ENCODE peak calls at places on chromosomes 1 and 21, in six cellular contexts. T is IMR-90, E is foreskin keratinocyte, O is left ventricle myocardium inferior, F is esophagus squamous epithelium, R is neural progenitor cell. K is an unnamed sample.

GRCh38 chr1:41233708-41234107 is 8.4 kb downstream of the SCMH1 start:
- DNase-seq in T (no peak), E (no peak), O (no peak), F (no peak), R (no peak), K (no peak)

GRCh38 chr1:183279835-183280234 is 93.8 kb downstream of the LAMC2 start:
- DNase-seq in T (peak; percentile 88), E (peak; percentile 97), O (peak; percentile 41), F (no peak), R (no peak), K (no peak)

GRCh38 chr1:100557606-100557953 is 19.6 kb downstream of the GPR88 start:
- DNase-seq in T (no peak), E (no peak), O (no peak), F (no peak), R (no peak), K (no peak)

GRCh38 chr21:16587141-16587570 is 857.4 kb downstream of the USP25 start:
- DNase-seq in T (peak; percentile 65), E (peak; percentile 81), O (peak; percentile 53), F (no peak), R (no peak), K (no peak)

GRCh38 chr1:22444856-22445255 is 6.8 kb upstream of the ZBTB40 start:
- DNase-seq in T (no peak), E (no peak), O (no peak), F (no peak), R (no peak), K (no peak)

GRCh38 chr1:86846166-86846647 is 67.7 kb downstream of the SELENOF start:
- DNase-seq in T (peak; percentile 91), E (peak; percentile 80), O (no peak), F (no peak), R (no peak), K (no peak)

GRCh38 chr1:2239384-2239985 is 11.4 kb downstream of the SKI start:
- DNase-seq in T (no peak), E (no peak), O (no peak), F (no peak), R (no peak), K (no peak)

GRCh38 chr1:8219530-8219929 is 98.4 kb upstream of the SLC45A1 start:
- DNase-seq in T (peak; percentile 41), E (no peak), O (no peak), F (no peak), R (no peak), K (no peak)

GRCh38 chr1:53076721-53077598 is 14.9 kb downstream of the PODN start:
- DNase-seq in T (no peak), E (no peak), O (peak; percentile 16), F (no peak), R (peak; percentile 60), K (no peak)

GRCh38 chr21:29371464-29371863 is 72.7 kb downstream of the BACH1 start:
- DNase-seq in T (no peak), E (no peak), O (no peak), F (no peak), R (no peak), K (no peak)

GRCh38 chr1:10958614-10959013 is 53.8 kb upstream of the TARDBP start:
- DNase-seq in T (no peak), E (no peak), O (no peak), F (no peak), R (no peak), K (no peak)
- H3K27ac ChIP-seq in T (no peak overlapping the region), E (no peak overlapping the region), O (no peak overlapping the region), F (no peak overlapping the region), R (no peak overlapping the region), K (no peak overlapping the region)

GRCh38 chr1:43978551-43979260 is at the start of gene B4GALT2:
- DNase-seq in T (no peak), E (no peak), O (peak; percentile 55), F (no peak), R (peak; percentile 69), K (no peak)
- H3K27ac ChIP-seq in T (peak within 1 kb of the TSS; percentile 86), E (peak within 1 kb of the TSS; percentile 78), O (peak within 1 kb of the TSS; percentile 73), F (peak within 1 kb of the TSS; percentile 79), R (no peak within 1 kb of the TSS), K (no peak within 1 kb of the TSS)

GRCh38 chr21:45136927-45137611 is 62.7 kb downstream of the ADARB1 start:
- DNase-seq in T (peak; percentile 90), E (peak; percentile 65), O (peak; percentile 84), F (no peak), R (peak; percentile 92), K (peak; percentile 77)

GRCh38 chr21:45134677-45135076 is 60.3 kb downstream of the ADARB1 start:
- DNase-seq in T (no peak), E (no peak), O (no peak), F (no peak), R (no peak), K (no peak)

GRCh38 chr21:45135868-45136267 is 61.5 kb downstream of the ADARB1 start:
- DNase-seq in T (no peak), E (no peak), O (no peak), F (no peak), R (no peak), K (no peak)

GRCh38 chr21:45136500-45136899 is 62.1 kb downstream of the ADARB1 start:
- DNase-seq in T (no peak), E (no peak), O (no peak), F (no peak), R (no peak), K (no peak)

DNA sequence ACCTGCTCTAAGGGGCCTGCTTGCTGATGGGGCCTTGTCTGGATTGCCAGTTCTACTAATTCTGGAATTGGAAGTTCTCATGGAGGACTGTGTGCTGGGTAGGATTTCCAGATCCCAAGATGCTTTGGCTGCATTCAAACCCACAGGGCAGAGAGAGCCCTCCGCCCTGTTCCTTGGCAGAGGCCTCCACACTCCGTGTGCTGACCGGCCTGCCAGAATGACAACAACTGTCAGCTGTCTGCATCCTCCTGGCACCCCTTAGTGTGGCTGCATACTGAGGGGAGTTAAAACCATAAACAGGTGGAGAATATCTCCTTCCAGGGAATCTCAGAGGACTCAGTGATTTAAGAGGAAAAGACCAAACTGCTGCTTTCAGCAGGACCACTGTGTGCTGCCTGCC is 60.7 kb downstream of the ADARB1 start:
- DNase-seq in T (no peak), E (no peak), O (no peak), F (no peak), R (no peak), K (no peak)
- H3K27ac ChIP-seq in T (no peak overlapping the region), E (no peak overlapping the region), O (no peak overlapping the region), F (no peak overlapping the region), R (no peak overlapping the region), K (no peak overlapping the region)

GRCh38 chr21:38147391-38147790 is 109.4 kb upstream of the KCNJ15 start:
- DNase-seq in T (no peak), E (no peak), O (no peak), F (no peak), R (no peak), K (no peak)
- H3K27ac ChIP-seq in T (no peak overlapping the region), E (no peak overlapping the region), O (no peak overlapping the region), F (no peak overlapping the region), R (no peak overlapping the region), K (no peak overlapping the region)

GRCh38 chr1:110262296-110262695 is 52.2 kb downstream of the KCNC4 start:
- DNase-seq in T (no peak), E (no peak), O (no peak), F (no peak), R (no peak), K (no peak)
- H3K27ac ChIP-seq in T (no peak overlapping the region), E (no peak overlapping the region), O (peak overlapping the region; percentile 63), F (no peak overlapping the region), R (no peak overlapping the region), K (no peak overlapping the region)

GRCh38 chr1:78834201-78834741 is 172.3 kb downstream of the ADGRL4 start:
- DNase-seq in T (no peak), E (no peak), O (no peak), F (no peak), R (no peak), K (no peak)
- H3K27ac ChIP-seq in T (no peak overlapping the region), E (no peak overlapping the region), O (no peak overlapping the region), F (no peak overlapping the region), R (no peak overlapping the region), K (no peak overlapping the region)

GRCh38 chr21:45617021-45617930 is 26.2 kb upstream of the PCBP3 start:
- DNase-seq in T (no peak), E (no peak), O (no peak), F (no peak), R (peak; percentile 31), K (no peak)

GRCh38 chr21:45620201-45620600 is 23.3 kb upstream of the PCBP3 start:
- DNase-seq in T (no peak), E (no peak), O (no peak), F (no peak), R (no peak), K (no peak)

GRCh38 chr21:45618846-45619485 is 24.6 kb upstream of the PCBP3 start:
- DNase-seq in T (no peak), E (no peak), O (no peak), F (no peak), R (no peak), K (no peak)

GRCh38 chr21:45615145-45615711 is 28.3 kb upstream of the PCBP3 start:
- DNase-seq in T (peak; percentile 31), E (no peak), O (no peak), F (no peak), R (no peak), K (no peak)

GRCh38 chr21:45618287-45618686 is 25.2 kb upstream of the PCBP3 start:
- DNase-seq in T (peak; percentile 47), E (no peak), O (no peak), F (no peak), R (peak; percentile 23), K (no peak)
- H3K27ac ChIP-seq in T (no peak overlapping the region), E (no peak overlapping the region), O (no peak overlapping the region), F (no peak overlapping the region), R (no peak overlapping the region), K (no peak overlapping the region)

GRCh38 chr1:103547840-103548239 is 22.3 kb downstream of the RNPC3 start:
- DNase-seq in T (no peak), E (no peak), O (no peak), F (no peak), R (no peak), K (no peak)
- H3K27ac ChIP-seq in T (no peak overlapping the region), E (no peak overlapping the region), O (no peak overlapping the region), F (no peak overlapping the region), R (no peak overlapping the region), K (no peak overlapping the region)

GRCh38 chr1:156497078-156497742 is 3.4 kb downstream of the MEF2D start:
- DNase-seq in T (no peak), E (no peak), O (no peak), F (no peak), R (no peak), K (no peak)

GRCh38 chr1:156493749-156494148 is 6.8 kb downstream of the MEF2D start:
- DNase-seq in T (no peak), E (no peak), O (no peak), F (no peak), R (no peak), K (no peak)

GRCh38 chr1:156494309-156494895 is 6.2 kb downstream of the MEF2D start:
- DNase-seq in T (no peak), E (no peak), O (no peak), F (no peak), R (no peak), K (no peak)

GRCh38 chr1:156496211-156496761 is 4.3 kb downstream of the MEF2D start:
- DNase-seq in T (peak; percentile 28), E (peak; percentile 16), O (no peak), F (no peak), R (no peak), K (no peak)

GRCh38 chr1:156495401-156496140 is 5.0 kb downstream of the MEF2D start:
- DNase-seq in T (no peak), E (no peak), O (peak; percentile 78), F (no peak), R (no peak), K (no peak)
- H3K27ac ChIP-seq in T (no peak overlapping the region), E (no peak overlapping the region), O (peak overlapping the region; percentile 100), F (no peak overlapping the region), R (no peak overlapping the region), K (no peak overlapping the region)